ENCODE peak calls at places on chromosomes 2 and 18, in nine cellular contexts. F is esophagus squamous epithelium, U is tibial artery, I is OCI-LY7, D is GM23248, E is mammary epithelial cell, L is K562, R is endodermal cell, H is IMR-90. W is an unnamed sample.
A peak's percentile ranks its signal among the peaks of the same experiment; 100 is the strongest.

GRCh38 chr2:13495039-13495438 is 778.3 kb downstream of the TRIB2 start:
- DNase-seq in F (no peak), U (no peak), I (no peak), D (no peak), E (no peak), L (no peak), R (no peak), H (no peak), W (no peak)

GRCh38 chr2:169258045-169258601 is 104.2 kb downstream of the LRP2 start:
- DNase-seq in F (no peak), U (no peak), I (no peak), D (no peak), E (no peak), L (no peak), R (no peak), H (no peak), W (no peak)

GRCh38 chr18:13217971-13218375 is 587 bp upstream of the LDLRAD4 start:
- DNase-seq in F (no peak), U (peak; percentile 35), I (no peak), D (no peak), E (no peak), L (no peak), R (peak; percentile 79), H (no peak), W (peak; percentile 45)

GRCh38 chr2:55061534-55062344 is 11.5 kb upstream of the RTN4 start:
- DNase-seq in F (no peak), U (no peak), I (no peak), D (no peak), E (no peak), L (no peak), R (no peak), H (no peak), W (no peak)

GRCh38 chr2:38013158-38013752 is 62.7 kb downstream of the CYP1B1 start:
- DNase-seq in F (no peak), U (no peak), I (no peak), D (peak; percentile 70), E (peak; percentile 89), L (no peak), R (no peak), H (peak; percentile 53), W (no peak)

GRCh38 chr2:176817061-176817565 is 395.5 kb upstream of the HNRNPA3 start:
- DNase-seq in F (no peak), U (no peak), I (peak; percentile 15), D (peak; percentile 24), E (no peak), L (no peak), R (peak; percentile 80), H (no peak), W (no peak)

GRCh38 chr2:165141601-165142000 is 62.2 kb downstream of the SCN3A start:
- DNase-seq in F (no peak), U (no peak), I (peak; percentile 24), D (peak; percentile 27), E (no peak), L (no peak), R (no peak), H (peak; percentile 3), W (no peak)

GRCh38 chr2:54318810-54319209 is 62.8 kb upstream of the TSPYL6 start:
- DNase-seq in F (no peak), U (no peak), I (no peak), D (no peak), E (no peak), L (no peak), R (no peak), H (no peak), W (no peak)

GRCh38 chr18:61326407-61326806 is 6.8 kb upstream of the CDH20 start:
- DNase-seq in F (no peak), U (no peak), I (no peak), D (no peak), E (no peak), L (no peak), R (no peak), H (no peak), W (no peak)

GRCh38 chr2:64406407-64406774 is 47.6 kb upstream of the LGALSL start:
- DNase-seq in F (no peak), U (no peak), I (no peak), D (peak; percentile 37), E (no peak), L (no peak), R (no peak), H (no peak), W (no peak)

GRCh38 chr2:3635171-3636008 is 22.6 kb upstream of the ALLC start:
- DNase-seq in F (no peak), U (peak; percentile 7), I (no peak), D (peak; percentile 42), E (no peak), L (no peak), R (peak; percentile 36), H (no peak), W (no peak)

GRCh38 chr2:176079285-176079830 is 4.4 kb downstream of the EVX2 start:
- DNase-seq in F (no peak), U (no peak), I (no peak), D (no peak), E (no peak), L (no peak), R (peak; percentile 71), H (no peak), W (no peak)

GRCh38 chr18:3452750-3453539 is 3.0 kb downstream of the TGIF1 start:
- DNase-seq in F (no peak), U (no peak), I (no peak), D (peak; percentile 51), E (no peak), L (no peak), R (no peak), H (peak; percentile 41), W (no peak)

GRCh38 chr2:68907232-68907922 is 36.2 kb upstream of the BMP10 start:
- DNase-seq in F (no peak), U (no peak), I (no peak), D (no peak), E (peak; percentile 37), L (no peak), R (no peak), H (no peak), W (no peak)

GRCh38 chr2:9573840-9574239 is 18.2 kb upstream of the ADAM17 start:
- DNase-seq in F (no peak), U (no peak), I (no peak), D (peak; percentile 28), E (no peak), L (no peak), R (no peak), H (no peak), W (no peak)

GRCh38 chr2:52500561-52500960 is 1267.0 kb upstream of the CHAC2 start:
- DNase-seq in F (no peak), U (no peak), I (no peak), D (no peak), E (no peak), L (no peak), R (no peak), H (no peak), W (no peak)

GRCh38 chr2:85161626-85161960 is 28.4 kb downstream of the TCF7L1 start:
- DNase-seq in F (no peak), U (no peak), I (no peak), D (peak; percentile 56), E (no peak), L (no peak), R (no peak), H (peak; percentile 23), W (no peak)

GRCh38 chr18:8800041-8800441 is 94.7 kb downstream of the MTCL1 start:
- DNase-seq in F (no peak), U (no peak), I (no peak), D (peak; percentile 91), E (no peak), L (no peak), R (peak; percentile 81), H (peak; percentile 89), W (no peak)

GRCh38 chr2:30040147-30040546 is 106.7 kb upstream of the YPEL5 start:
- DNase-seq in F (no peak), U (no peak), I (no peak), D (no peak), E (peak; percentile 30), L (no peak), R (no peak), H (no peak), W (no peak)
- H3K36me3 ChIP-seq in F (no peaks in the 10 kb centered on the region), U (no peaks in the 10 kb centered on the region), I (no peaks in the 10 kb centered on the region), D (no peaks in the 10 kb centered on the region), E (no peaks in the 10 kb centered on the region), L (no peaks in the 10 kb centered on the region), R (no peaks in the 10 kb centered on the region), H (no peaks in the 10 kb centered on the region), W (no peaks in the 10 kb centered on the region)

DNA sequence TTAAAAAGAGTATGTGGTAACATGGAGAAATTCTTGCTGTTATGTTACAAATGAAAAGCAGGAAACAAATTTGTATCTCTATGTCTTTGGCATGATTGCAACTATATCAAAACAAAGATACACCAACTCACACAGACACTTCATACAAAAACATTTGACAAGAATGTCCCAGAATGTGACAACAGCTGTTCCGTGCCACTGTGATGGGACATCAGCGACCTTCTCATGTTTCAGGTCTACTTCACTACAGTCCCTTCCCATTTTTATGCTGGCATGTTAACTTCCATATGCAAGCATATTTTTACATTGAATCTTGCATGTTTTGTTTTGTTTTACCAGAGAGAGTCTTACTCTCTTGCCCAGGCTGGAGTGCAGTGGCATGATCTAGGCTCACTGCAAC is 71.2 kb downstream of the STK25 start:
- DNase-seq in F (no peak), U (no peak), I (no peak), D (no peak), E (no peak), L (no peak), R (no peak), H (no peak), W (no peak)
- H3K36me3 ChIP-seq in F (peaks cover 9% of the 10 kb centered on the region), U (peaks cover 60% of the 10 kb centered on the region), I (peaks cover 57% of the 10 kb centered on the region), D (peaks cover 17% of the 10 kb centered on the region), E (peaks cover 9% of the 10 kb centered on the region), L (peaks cover 49% of the 10 kb centered on the region), R (peaks cover 69% of the 10 kb centered on the region), H (peaks cover 28% of the 10 kb centered on the region), W (peaks cover 70% of the 10 kb centered on the region)

GRCh38 chr2:44342854-44343253 is 18.4 kb downstream of the PREPL start:
- DNase-seq in F (no peak), U (no peak), I (peak; percentile 44), D (peak; percentile 21), E (no peak), L (no peak), R (no peak), H (peak; percentile 7), W (peak; percentile 26)
- H3K36me3 ChIP-seq in F (peaks cover 4% of the 10 kb centered on the region), U (peaks cover 46% of the 10 kb centered on the region), I (peaks cover 58% of the 10 kb centered on the region), D (peaks cover 66% of the 10 kb centered on the region), E (peaks cover 30% of the 10 kb centered on the region), L (peaks cover 53% of the 10 kb centered on the region), R (peaks cover 48% of the 10 kb centered on the region), H (peaks cover 10% of the 10 kb centered on the region), W (peaks cover 44% of the 10 kb centered on the region)

GRCh38 chr2:15601681-15602080 is 10.0 kb downstream of the DDX1 start:
- DNase-seq in F (no peak), U (no peak), I (no peak), D (no peak), E (no peak), L (no peak), R (no peak), H (no peak), W (no peak)

GRCh38 chr2:15599994-15600393 is 8.3 kb downstream of the DDX1 start:
- DNase-seq in F (no peak), U (no peak), I (no peak), D (no peak), E (no peak), L (no peak), R (no peak), H (no peak), W (no peak)

GRCh38 chr2:15603044-15603765 is 11.5 kb downstream of the DDX1 start:
- DNase-seq in F (no peak), U (no peak), I (no peak), D (no peak), E (no peak), L (no peak), R (no peak), H (no peak), W (no peak)

GRCh38 chr2:15603948-15604347 is 12.3 kb downstream of the DDX1 start:
- DNase-seq in F (no peak), U (no peak), I (no peak), D (no peak), E (no peak), L (no peak), R (no peak), H (no peak), W (no peak)

GRCh38 chr2:15602393-15602792 is 10.7 kb downstream of the DDX1 start:
- DNase-seq in F (no peak), U (no peak), I (no peak), D (no peak), E (no peak), L (no peak), R (no peak), H (no peak), W (no peak)
- H3K36me3 ChIP-seq in F (peaks cover 18% of the 10 kb centered on the region), U (peaks cover 94% of the 10 kb centered on the region), I (peaks cover 97% of the 10 kb centered on the region), D (peaks cover 93% of the 10 kb centered on the region), E (peaks cover 81% of the 10 kb centered on the region), L (peaks cover 98% of the 10 kb centered on the region), R (peaks cover 95% of the 10 kb centered on the region), H (peaks cover 49% of the 10 kb centered on the region), W (peaks cover 97% of the 10 kb centered on the region)